ENCODE peak calls at places on chromosomes 12 and 14, in six cellular contexts. One of them, this sample, is unnamed.

GRCh38 chr12:131195796-131196195 is 242.1 kb downstream of the ADGRD1 start:
- DNase-seq in MCF 10A: no peak
- DNase-seq in stimulated activated naive CD8-positive, alpha-beta T cell treated with anti-CD3 and anti-CD28 coated beads, Interleukin-15, amount 100 ng/mL, for 72 hours: no peak
- DNase-seq in ascending aorta: no peak
- DNase-seq in left colon: no peak
- DNase-seq in Right ventricle myocardium inferior: peak
- DNase-seq in this sample: no peak

GRCh38 chr14:69261761-69262331 is 1.9 kb downstream of the GALNT16 start:
- DNase-seq in MCF 10A: no peak
- DNase-seq in stimulated activated naive CD8-positive, alpha-beta T cell treated with anti-CD3 and anti-CD28 coated beads, Interleukin-15, amount 100 ng/mL, for 72 hours: no peak
- DNase-seq in ascending aorta: no peak
- DNase-seq in left colon: no peak
- DNase-seq in Right ventricle myocardium inferior: peak
- DNase-seq in this sample: no peak

GRCh38 chr14:24241829-24242443 is 487 bp downstream of the TINF2 start:
- DNase-seq in MCF 10A: peak
- DNase-seq in stimulated activated naive CD8-positive, alpha-beta T cell treated with anti-CD3 and anti-CD28 coated beads, Interleukin-15, amount 100 ng/mL, for 72 hours: no peak
- DNase-seq in ascending aorta: no peak
- DNase-seq in left colon: peak
- DNase-seq in Right ventricle myocardium inferior: peak
- DNase-seq in this sample: peak

GRCh38 chr14:63470877-63471565 is 72.2 kb downstream of the PPP2R5E start:
- DNase-seq in MCF 10A: peak
- DNase-seq in stimulated activated naive CD8-positive, alpha-beta T cell treated with anti-CD3 and anti-CD28 coated beads, Interleukin-15, amount 100 ng/mL, for 72 hours: no peak
- DNase-seq in ascending aorta: no peak
- DNase-seq in left colon: no peak
- DNase-seq in Right ventricle myocardium inferior: no peak
- DNase-seq in this sample: peak

GRCh38 chr12:111578276-111578970 is 20.7 kb downstream of the ATXN2 start:
- DNase-seq in MCF 10A: peak
- DNase-seq in stimulated activated naive CD8-positive, alpha-beta T cell treated with anti-CD3 and anti-CD28 coated beads, Interleukin-15, amount 100 ng/mL, for 72 hours: no peak
- DNase-seq in ascending aorta: no peak
- DNase-seq in left colon: no peak
- DNase-seq in Right ventricle myocardium inferior: no peak
- DNase-seq in this sample: peak

GRCh38 chr12:52515927-52516831 is 4.0 kb downstream of the KRT5 start:
- DNase-seq in MCF 10A: peak
- DNase-seq in stimulated activated naive CD8-positive, alpha-beta T cell treated with anti-CD3 and anti-CD28 coated beads, Interleukin-15, amount 100 ng/mL, for 72 hours: no peak
- DNase-seq in ascending aorta: no peak
- DNase-seq in left colon: no peak
- DNase-seq in Right ventricle myocardium inferior: no peak
- DNase-seq in this sample: no peak

GRCh38 chr12:105740970-105741725 is 397.6 kb downstream of the NUAK1 start:
- DNase-seq in MCF 10A: peak
- DNase-seq in stimulated activated naive CD8-positive, alpha-beta T cell treated with anti-CD3 and anti-CD28 coated beads, Interleukin-15, amount 100 ng/mL, for 72 hours: no peak
- DNase-seq in ascending aorta: no peak
- DNase-seq in left colon: no peak
- DNase-seq in Right ventricle myocardium inferior: peak
- DNase-seq in this sample: no peak

GRCh38 chr12:18217981-18218380 is 43.3 kb upstream of the PIK3C2G start:
- DNase-seq in MCF 10A: no peak
- DNase-seq in stimulated activated naive CD8-positive, alpha-beta T cell treated with anti-CD3 and anti-CD28 coated beads, Interleukin-15, amount 100 ng/mL, for 72 hours: no peak
- DNase-seq in ascending aorta: no peak
- DNase-seq in left colon: no peak
- DNase-seq in Right ventricle myocardium inferior: no peak
- DNase-seq in this sample: peak

GRCh38 chr14:52111583-52111982 is 42.7 kb upstream of the NID2 start:
- DNase-seq in MCF 10A: peak
- DNase-seq in stimulated activated naive CD8-positive, alpha-beta T cell treated with anti-CD3 and anti-CD28 coated beads, Interleukin-15, amount 100 ng/mL, for 72 hours: no peak
- DNase-seq in ascending aorta: no peak
- DNase-seq in left colon: no peak
- DNase-seq in Right ventricle myocardium inferior: no peak
- DNase-seq in this sample: peak

GRCh38 chr14:101235872-101236221 is 325.4 kb upstream of the DIO3 start:
- DNase-seq in MCF 10A: no peak
- DNase-seq in stimulated activated naive CD8-positive, alpha-beta T cell treated with anti-CD3 and anti-CD28 coated beads, Interleukin-15, amount 100 ng/mL, for 72 hours: no peak
- DNase-seq in ascending aorta: no peak
- DNase-seq in left colon: no peak
- DNase-seq in Right ventricle myocardium inferior: no peak
- DNase-seq in this sample: no peak

GRCh38 chr12:114265036-114265435 is 140.9 kb downstream of the TBX5 start:
- DNase-seq in MCF 10A: peak
- DNase-seq in stimulated activated naive CD8-positive, alpha-beta T cell treated with anti-CD3 and anti-CD28 coated beads, Interleukin-15, amount 100 ng/mL, for 72 hours: no peak
- DNase-seq in ascending aorta: no peak
- DNase-seq in left colon: no peak
- DNase-seq in Right ventricle myocardium inferior: no peak
- DNase-seq in this sample: no peak

GRCh38 chr12:123143753-123144461 is 7.0 kb downstream of the PITPNM2 start:
- DNase-seq in MCF 10A: no peak
- DNase-seq in stimulated activated naive CD8-positive, alpha-beta T cell treated with anti-CD3 and anti-CD28 coated beads, Interleukin-15, amount 100 ng/mL, for 72 hours: no peak
- DNase-seq in ascending aorta: no peak
- DNase-seq in left colon: no peak
- DNase-seq in Right ventricle myocardium inferior: no peak
- DNase-seq in this sample: no peak

GRCh38 chr12:25960176-25960575 is 1.7 kb downstream of the RASSF8 start:
- DNase-seq in MCF 10A: peak
- DNase-seq in stimulated activated naive CD8-positive, alpha-beta T cell treated with anti-CD3 and anti-CD28 coated beads, Interleukin-15, amount 100 ng/mL, for 72 hours: no peak
- DNase-seq in ascending aorta: no peak
- DNase-seq in left colon: no peak
- DNase-seq in Right ventricle myocardium inferior: no peak
- DNase-seq in this sample: peak

GRCh38 chr12:49342914-49343731 is 3.6 kb upstream of the DNAJC22 start:
- DNase-seq in MCF 10A: no peak
- DNase-seq in stimulated activated naive CD8-positive, alpha-beta T cell treated with anti-CD3 and anti-CD28 coated beads, Interleukin-15, amount 100 ng/mL, for 72 hours: peak
- DNase-seq in ascending aorta: no peak
- DNase-seq in left colon: no peak
- DNase-seq in Right ventricle myocardium inferior: no peak
- DNase-seq in this sample: no peak

GRCh38 chr12:75954076-75954475 is 77.5 kb downstream of the PHLDA1 start:
- DNase-seq in MCF 10A: peak
- DNase-seq in stimulated activated naive CD8-positive, alpha-beta T cell treated with anti-CD3 and anti-CD28 coated beads, Interleukin-15, amount 100 ng/mL, for 72 hours: no peak
- DNase-seq in ascending aorta: no peak
- DNase-seq in left colon: no peak
- DNase-seq in Right ventricle myocardium inferior: no peak
- DNase-seq in this sample: peak

GRCh38 chr12:121628037-121628436 is 1.7 kb downstream of the ORAI1 start:
- DNase-seq in MCF 10A: no peak
- DNase-seq in stimulated activated naive CD8-positive, alpha-beta T cell treated with anti-CD3 and anti-CD28 coated beads, Interleukin-15, amount 100 ng/mL, for 72 hours: no peak
- DNase-seq in ascending aorta: no peak
- DNase-seq in left colon: peak
- DNase-seq in Right ventricle myocardium inferior: no peak
- DNase-seq in this sample: no peak

GRCh38 chr14:32932302-32932920 is 6.3 kb upstream of the NPAS3 start:
- DNase-seq in MCF 10A: no peak
- DNase-seq in stimulated activated naive CD8-positive, alpha-beta T cell treated with anti-CD3 and anti-CD28 coated beads, Interleukin-15, amount 100 ng/mL, for 72 hours: no peak
- DNase-seq in ascending aorta: no peak
- DNase-seq in left colon: no peak
- DNase-seq in Right ventricle myocardium inferior: no peak
- DNase-seq in this sample: no peak

GRCh38 chr14:105419305-105420091 is at the start of gene MTA1:
- DNase-seq in MCF 10A: peak
- DNase-seq in stimulated activated naive CD8-positive, alpha-beta T cell treated with anti-CD3 and anti-CD28 coated beads, Interleukin-15, amount 100 ng/mL, for 72 hours: peak
- DNase-seq in ascending aorta: no peak
- DNase-seq in left colon: no peak
- DNase-seq in Right ventricle myocardium inferior: no peak
- DNase-seq in this sample: no peak

GRCh38 chr12:43315961-43316360 is 236.0 kb downstream of the ADAMTS20 start:
- DNase-seq in MCF 10A: no peak
- DNase-seq in stimulated activated naive CD8-positive, alpha-beta T cell treated with anti-CD3 and anti-CD28 coated beads, Interleukin-15, amount 100 ng/mL, for 72 hours: no peak
- DNase-seq in ascending aorta: no peak
- DNase-seq in left colon: no peak
- DNase-seq in Right ventricle myocardium inferior: no peak
- DNase-seq in this sample: no peak

GRCh38 chr14:32560213-32560857 is 231.2 kb downstream of the AKAP6 start:
- DNase-seq in MCF 10A: peak
- DNase-seq in stimulated activated naive CD8-positive, alpha-beta T cell treated with anti-CD3 and anti-CD28 coated beads, Interleukin-15, amount 100 ng/mL, for 72 hours: peak
- DNase-seq in ascending aorta: no peak
- DNase-seq in left colon: peak
- DNase-seq in Right ventricle myocardium inferior: no peak
- DNase-seq in this sample: peak

GRCh38 chr12:98262886-98263285 is 252.5 kb upstream of the TMPO start:
- DNase-seq in MCF 10A: no peak
- DNase-seq in stimulated activated naive CD8-positive, alpha-beta T cell treated with anti-CD3 and anti-CD28 coated beads, Interleukin-15, amount 100 ng/mL, for 72 hours: no peak
- DNase-seq in ascending aorta: no peak
- DNase-seq in left colon: no peak
- DNase-seq in Right ventricle myocardium inferior: no peak
- DNase-seq in this sample: no peak

GRCh38 chr12:69556383-69556782 is 28.9 kb upstream of the CCT2 start:
- DNase-seq in MCF 10A: no peak
- DNase-seq in stimulated activated naive CD8-positive, alpha-beta T cell treated with anti-CD3 and anti-CD28 coated beads, Interleukin-15, amount 100 ng/mL, for 72 hours: no peak
- DNase-seq in ascending aorta: no peak
- DNase-seq in left colon: no peak
- DNase-seq in Right ventricle myocardium inferior: no peak
- DNase-seq in this sample: no peak

GRCh38 chr12:48767047-48767446 is 21.8 kb downstream of the ADCY6 start:
- DNase-seq in MCF 10A: no peak
- DNase-seq in stimulated activated naive CD8-positive, alpha-beta T cell treated with anti-CD3 and anti-CD28 coated beads, Interleukin-15, amount 100 ng/mL, for 72 hours: no peak
- DNase-seq in ascending aorta: no peak
- DNase-seq in left colon: no peak
- DNase-seq in Right ventricle myocardium inferior: no peak
- DNase-seq in this sample: no peak

GRCh38 chr14:79318371-79318770 is 892.9 kb downstream of the DIO2 start:
- DNase-seq in MCF 10A: no peak
- DNase-seq in stimulated activated naive CD8-positive, alpha-beta T cell treated with anti-CD3 and anti-CD28 coated beads, Interleukin-15, amount 100 ng/mL, for 72 hours: no peak
- DNase-seq in ascending aorta: no peak
- DNase-seq in left colon: no peak
- DNase-seq in Right ventricle myocardium inferior: no peak
- DNase-seq in this sample: no peak

GRCh38 chr12:121330195-121330594 is 22.0 kb downstream of the ANAPC5 start:
- DNase-seq in MCF 10A: no peak
- DNase-seq in stimulated activated naive CD8-positive, alpha-beta T cell treated with anti-CD3 and anti-CD28 coated beads, Interleukin-15, amount 100 ng/mL, for 72 hours: no peak
- DNase-seq in ascending aorta: no peak
- DNase-seq in left colon: no peak
- DNase-seq in Right ventricle myocardium inferior: no peak
- DNase-seq in this sample: peak

GRCh38 chr12:122850048-122850445 is 14.8 kb downstream of the HIP1R start:
- DNase-seq in MCF 10A: no peak
- DNase-seq in stimulated activated naive CD8-positive, alpha-beta T cell treated with anti-CD3 and anti-CD28 coated beads, Interleukin-15, amount 100 ng/mL, for 72 hours: no peak
- DNase-seq in ascending aorta: no peak
- DNase-seq in left colon: no peak
- DNase-seq in Right ventricle myocardium inferior: no peak
- DNase-seq in this sample: no peak

GRCh38 chr14:94638330-94638729 is 26.1 kb downstream of the SERPINA3 start:
- DNase-seq in MCF 10A: no peak
- DNase-seq in stimulated activated naive CD8-positive, alpha-beta T cell treated with anti-CD3 and anti-CD28 coated beads, Interleukin-15, amount 100 ng/mL, for 72 hours: no peak
- DNase-seq in ascending aorta: no peak
- DNase-seq in left colon: no peak
- DNase-seq in Right ventricle myocardium inferior: no peak
- DNase-seq in this sample: peak

This sample was measured in renal cortical epithelial cell.